ENCODE peak calls at places on chromosomes 5 and 9, in five cellular contexts. One of them, this sample, is unnamed. For H3K27me3, the result is how much of the 10 kb centered on the place peaks cover.

GRCh38 chr9:1125741-1126140 is 75.6 kb downstream of the DMRT2 start:
- DNase-seq in H9: no peak
- DNase-seq in heart right ventricle: no peak
- DNase-seq in brain microvascular endothelial cell: no peak
- DNase-seq in stomach: no peak
- DNase-seq in this sample: peak

GRCh38 chr9:135221951-135222631 is 134.6 kb downstream of the OLFM1 start:
- DNase-seq in H9: peak
- DNase-seq in heart right ventricle: no peak
- DNase-seq in brain microvascular endothelial cell: no peak
- DNase-seq in stomach: no peak
- DNase-seq in this sample: no peak

GRCh38 chr5:65730910-65731309 is 8.9 kb downstream of the NLN start:
- DNase-seq in H9: no peak
- DNase-seq in heart right ventricle: no peak
- DNase-seq in brain microvascular endothelial cell: no peak
- DNase-seq in stomach: no peak
- DNase-seq in this sample: no peak

GRCh38 chr5:23012842-23013241 is 159.7 kb upstream of the CDH12 start:
- DNase-seq in H9: no peak
- DNase-seq in heart right ventricle: no peak
- DNase-seq in brain microvascular endothelial cell: no peak
- DNase-seq in stomach: no peak
- DNase-seq in this sample: no peak

GRCh38 chr9:127034691-127035090 is 87.7 kb downstream of the ANGPTL2 start:
- DNase-seq in H9: no peak
- DNase-seq in heart right ventricle: no peak
- DNase-seq in brain microvascular endothelial cell: no peak
- DNase-seq in stomach: no peak
- DNase-seq in this sample: no peak

GRCh38 chr5:135490245-135491037 is 38.3 kb upstream of the TIFAB start:
- DNase-seq in H9: no peak
- DNase-seq in heart right ventricle: no peak
- DNase-seq in brain microvascular endothelial cell: no peak
- DNase-seq in stomach: no peak
- DNase-seq in this sample: no peak

GRCh38 chr9:33202552-33203300 is 35.6 kb upstream of the B4GALT1 start:
- DNase-seq in H9: peak
- DNase-seq in heart right ventricle: peak
- DNase-seq in brain microvascular endothelial cell: peak
- DNase-seq in stomach: peak
- DNase-seq in this sample: no peak

GRCh38 chr5:79173626-79174025 is 62.0 kb downstream of the BHMT start:
- DNase-seq in H9: no peak
- DNase-seq in heart right ventricle: no peak
- DNase-seq in brain microvascular endothelial cell: no peak
- DNase-seq in stomach: peak
- DNase-seq in this sample: no peak

GRCh38 chr9:650362-650761 is 191.1 kb upstream of the DMRT1 start:
- DNase-seq in H9: peak
- DNase-seq in heart right ventricle: no peak
- DNase-seq in brain microvascular endothelial cell: no peak
- DNase-seq in stomach: no peak
- DNase-seq in this sample: peak

GRCh38 chr9:126411948-126412284 is 85.3 kb downstream of the MVB12B start:
- DNase-seq in H9: no peak
- DNase-seq in heart right ventricle: no peak
- DNase-seq in brain microvascular endothelial cell: no peak
- DNase-seq in stomach: no peak
- DNase-seq in this sample: no peak

DNA sequence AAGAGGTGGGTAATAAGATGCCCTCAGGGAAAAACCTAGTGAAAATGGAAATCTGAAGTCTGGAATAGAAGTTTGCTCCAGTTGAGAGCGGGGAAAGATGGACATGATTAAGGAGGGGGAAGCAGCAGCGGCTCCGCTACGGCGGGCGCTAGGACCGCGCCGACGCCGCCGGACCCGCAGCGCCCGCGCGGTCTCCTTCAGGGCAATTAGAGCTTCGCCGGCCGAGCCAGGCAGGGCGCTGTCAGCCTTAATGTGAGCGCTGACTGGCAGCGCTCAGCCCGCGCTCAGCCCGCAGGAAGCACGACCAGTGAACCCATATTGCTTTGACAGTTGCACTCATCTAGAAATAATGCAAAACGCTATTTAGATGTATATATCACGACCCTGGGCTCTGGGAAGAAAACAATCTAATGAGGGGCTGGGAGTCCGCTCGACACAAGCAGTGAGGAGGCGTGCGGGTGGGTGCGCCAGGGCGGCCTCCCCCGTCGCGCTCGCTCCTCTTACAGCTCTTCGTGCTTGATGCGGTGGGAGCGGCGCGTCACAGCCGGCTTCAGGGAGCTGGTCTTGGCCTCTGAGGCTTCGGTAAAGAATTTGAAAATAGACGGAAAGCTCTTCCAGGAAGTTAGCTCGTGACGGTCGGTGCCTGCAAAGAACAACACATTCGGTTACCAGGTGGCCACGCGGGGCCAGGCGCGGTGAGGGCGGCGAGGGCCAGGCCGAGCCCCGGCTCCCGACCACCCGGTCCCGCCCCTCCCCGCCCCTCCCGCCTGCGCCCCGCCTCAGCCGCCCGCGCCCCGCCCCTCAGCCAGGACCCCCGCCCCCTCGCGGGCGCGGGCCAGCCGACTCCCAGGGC is 37.7 kb downstream of the NR2F1 start:
- DNase-seq in H9: peak
- DNase-seq in heart right ventricle: peak
- DNase-seq in brain microvascular endothelial cell: peak
- DNase-seq in stomach: peak
- DNase-seq in this sample: no peak
- TF ChIP-seq CTCF in H9: peak
- TF ChIP-seq CTCF in heart right ventricle: no peak
- TF ChIP-seq CTCF in brain microvascular endothelial cell: peak
- TF ChIP-seq CTCF in stomach: no peak
- TF ChIP-seq CTCF in this sample: no peak

DNA sequence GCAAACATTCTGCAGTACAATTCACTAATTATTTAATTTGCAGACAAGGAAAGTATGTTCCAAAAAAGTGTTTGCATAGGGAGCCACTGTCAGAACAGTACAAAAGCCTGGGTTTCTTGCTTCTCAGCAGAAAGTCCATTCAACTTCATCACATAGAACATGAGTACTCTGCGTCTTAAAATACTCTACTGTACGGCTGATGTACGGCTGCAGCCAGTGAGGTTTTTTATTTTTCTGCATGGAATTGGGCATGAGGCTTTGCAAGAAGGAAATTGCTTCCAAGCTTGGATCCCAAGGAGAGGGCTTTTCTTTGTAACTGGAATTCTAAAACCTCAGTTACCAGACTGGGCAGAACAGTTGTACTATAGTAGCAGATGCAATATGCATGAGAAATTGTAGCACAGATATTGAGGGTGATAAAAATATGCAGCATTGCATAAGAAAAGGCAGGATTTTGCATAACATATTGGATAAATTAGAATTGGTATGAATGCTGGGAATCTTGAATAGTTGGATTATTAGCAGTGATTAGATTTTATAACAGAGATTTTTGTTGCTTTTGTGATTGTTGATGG is 178.1 kb upstream of the CDH9 start:
- DNase-seq in H9: no peak
- DNase-seq in heart right ventricle: no peak
- DNase-seq in brain microvascular endothelial cell: no peak
- DNase-seq in stomach: no peak
- DNase-seq in this sample: no peak
- H3K27me3 ChIP-seq in H9: under half
- H3K27me3 ChIP-seq in heart right ventricle: under half
- H3K27me3 ChIP-seq in brain microvascular endothelial cell: under half
- H3K27me3 ChIP-seq in stomach: under half
- H3K27me3 ChIP-seq in this sample: under half

DNA sequence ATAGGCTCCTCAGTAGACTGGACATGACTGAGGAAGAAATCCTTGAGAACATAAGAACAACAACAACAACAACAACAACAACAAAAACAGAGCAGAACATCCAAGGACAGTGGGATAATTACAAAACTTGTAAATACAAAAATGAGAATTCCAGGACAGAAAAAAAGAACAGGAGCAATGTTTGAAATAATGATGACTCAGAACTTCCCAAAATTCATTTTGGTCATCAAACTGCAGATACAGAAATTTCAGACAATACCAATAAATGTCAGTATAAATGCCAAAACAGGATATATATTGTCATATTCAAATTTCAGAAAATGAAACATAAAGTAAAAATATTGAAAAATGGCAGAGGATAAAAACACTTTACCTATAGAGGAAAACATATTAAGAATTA is 259.0 kb downstream of the TRIM36 start:
- DNase-seq in H9: no peak
- DNase-seq in heart right ventricle: no peak
- DNase-seq in brain microvascular endothelial cell: no peak
- DNase-seq in stomach: no peak
- DNase-seq in this sample: no peak
- TF ChIP-seq CTCF in H9: no peak
- TF ChIP-seq CTCF in heart right ventricle: no peak
- TF ChIP-seq CTCF in brain microvascular endothelial cell: no peak
- TF ChIP-seq CTCF in stomach: no peak
- TF ChIP-seq CTCF in this sample: no peak

GRCh38 chr5:93570294-93571110 is 10.5 kb downstream of the NR2F1-AS1 start:
- DNase-seq in H9: peak
- DNase-seq in heart right ventricle: no peak
- DNase-seq in brain microvascular endothelial cell: no peak
- DNase-seq in stomach: no peak
- DNase-seq in this sample: no peak

GRCh38 chr5:93572773-93573626 is 8.0 kb downstream of the NR2F1-AS1 start:
- DNase-seq in H9: peak
- DNase-seq in heart right ventricle: no peak
- DNase-seq in brain microvascular endothelial cell: no peak
- DNase-seq in stomach: no peak
- DNase-seq in this sample: no peak

GRCh38 chr5:93572101-93572772 is 8.8 kb downstream of the NR2F1-AS1 start:
- DNase-seq in H9: no peak
- DNase-seq in heart right ventricle: no peak
- DNase-seq in brain microvascular endothelial cell: no peak
- DNase-seq in stomach: no peak
- DNase-seq in this sample: no peak

GRCh38 chr5:93569295-93570164 is 11.5 kb downstream of the NR2F1-AS1 start:
- DNase-seq in H9: no peak
- DNase-seq in heart right ventricle: no peak
- DNase-seq in brain microvascular endothelial cell: no peak
- DNase-seq in stomach: no peak
- DNase-seq in this sample: no peak

DNA sequence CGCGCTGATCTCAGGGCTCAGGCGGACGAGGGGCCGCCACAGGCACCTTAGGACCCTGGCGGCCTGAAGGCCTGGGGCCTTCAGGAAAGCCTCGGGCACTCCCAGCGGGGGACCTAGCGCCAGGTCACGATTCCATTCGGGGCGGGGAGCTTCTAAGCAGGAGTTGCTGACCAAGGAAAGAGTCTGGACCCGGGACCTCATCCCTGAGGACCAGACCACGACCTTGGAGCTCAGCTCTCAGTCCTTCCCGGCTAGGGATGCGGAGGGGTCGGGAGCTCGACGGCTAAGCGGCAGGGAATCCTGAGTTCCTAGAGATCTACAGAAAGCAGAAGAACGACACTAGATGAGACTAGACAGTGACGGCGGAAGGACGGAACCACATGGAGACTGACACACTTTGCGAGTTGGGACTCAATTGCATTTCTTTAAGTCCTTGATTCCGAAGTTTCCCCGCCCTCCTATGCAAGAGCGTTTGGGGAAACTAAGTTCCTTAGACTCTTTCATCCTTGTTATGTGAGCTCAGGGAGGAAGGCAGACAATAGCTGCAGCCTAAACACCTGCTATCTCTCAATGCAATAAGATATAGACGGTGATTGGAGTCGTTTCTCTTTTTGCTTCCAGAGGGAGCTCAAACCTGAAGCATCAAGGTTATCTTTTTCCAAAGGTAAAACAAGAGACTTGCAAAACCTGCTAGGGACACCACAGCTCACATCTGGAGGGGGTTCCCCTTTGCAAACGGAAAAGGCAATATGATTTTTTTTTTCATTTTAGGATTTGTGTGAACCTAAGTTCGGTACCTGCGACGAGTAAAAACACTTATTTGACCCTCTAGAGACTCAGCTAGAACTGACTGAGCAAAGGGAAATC is 9.7 kb downstream of the NR2F1-AS1 start:
- DNase-seq in H9: peak
- DNase-seq in heart right ventricle: no peak
- DNase-seq in brain microvascular endothelial cell: no peak
- DNase-seq in stomach: no peak
- DNase-seq in this sample: no peak
- H3K27me3 ChIP-seq in H9: half or more
- H3K27me3 ChIP-seq in heart right ventricle: half or more
- H3K27me3 ChIP-seq in brain microvascular endothelial cell: under half
- H3K27me3 ChIP-seq in stomach: half or more
- H3K27me3 ChIP-seq in this sample: under half

DNA sequence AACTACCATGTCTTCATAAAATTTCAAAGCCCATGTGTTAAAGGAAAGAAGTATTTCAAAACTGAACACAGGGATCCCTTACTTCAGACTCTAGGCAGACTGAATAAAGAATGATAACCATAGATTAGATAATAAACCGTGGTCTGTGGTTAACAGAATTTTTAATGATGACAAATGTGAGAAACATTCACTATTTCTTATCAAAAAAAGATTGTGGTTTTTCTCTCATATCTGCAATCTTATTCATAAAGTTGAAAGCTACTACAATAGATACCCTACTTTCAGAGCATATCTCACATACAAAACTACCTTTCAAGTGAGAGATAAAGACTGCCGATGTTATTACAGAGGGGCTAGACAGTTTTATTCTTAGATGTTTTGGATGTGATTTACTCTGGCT is 816.8 kb upstream of the DMAC1 start:
- DNase-seq in H9: no peak
- DNase-seq in heart right ventricle: no peak
- DNase-seq in brain microvascular endothelial cell: no peak
- DNase-seq in stomach: no peak
- DNase-seq in this sample: no peak
- TF ChIP-seq CTCF in H9: no peak
- TF ChIP-seq CTCF in heart right ventricle: no peak
- TF ChIP-seq CTCF in brain microvascular endothelial cell: no peak
- TF ChIP-seq CTCF in stomach: no peak
- TF ChIP-seq CTCF in this sample: no peak

GRCh38 chr5:147670815-147671214 is 111.7 kb downstream of the JAKMIP2 start:
- DNase-seq in H9: no peak
- DNase-seq in heart right ventricle: no peak
- DNase-seq in brain microvascular endothelial cell: no peak
- DNase-seq in stomach: no peak
- DNase-seq in this sample: no peak

GRCh38 chr5:147669113-147669869 is 113.2 kb downstream of the JAKMIP2 start:
- DNase-seq in H9: no peak
- DNase-seq in heart right ventricle: no peak
- DNase-seq in brain microvascular endothelial cell: no peak
- DNase-seq in stomach: no peak
- DNase-seq in this sample: no peak

GRCh38 chr5:147673276-147673675 is 109.3 kb downstream of the JAKMIP2 start:
- DNase-seq in H9: no peak
- DNase-seq in heart right ventricle: peak
- DNase-seq in brain microvascular endothelial cell: no peak
- DNase-seq in stomach: no peak
- DNase-seq in this sample: no peak

GRCh38 chr5:147668385-147668784 is 114.1 kb downstream of the JAKMIP2 start:
- DNase-seq in H9: no peak
- DNase-seq in heart right ventricle: no peak
- DNase-seq in brain microvascular endothelial cell: no peak
- DNase-seq in stomach: no peak
- DNase-seq in this sample: no peak

GRCh38 chr5:147671365-147671764 is 111.2 kb downstream of the JAKMIP2 start:
- DNase-seq in H9: no peak
- DNase-seq in heart right ventricle: no peak
- DNase-seq in brain microvascular endothelial cell: no peak
- DNase-seq in stomach: no peak
- DNase-seq in this sample: no peak
- H3K27me3 ChIP-seq in H9: under half
- H3K27me3 ChIP-seq in heart right ventricle: under half
- H3K27me3 ChIP-seq in brain microvascular endothelial cell: under half
- H3K27me3 ChIP-seq in stomach: under half
- H3K27me3 ChIP-seq in this sample: under half